ENCODE peak calls at places on chromosome 16, in ten cellular contexts. C is breast epithelium, D is prostate gland, I is GM12878, U is stomach, E is endothelial cell of umbilical vein, P is spleen, B is GM12891, M is transverse colon, V is GM12892. Q is an unnamed sample.

GRCh38 chr16:66687906-66688625 is 8.5 kb downstream of the CMTM4 start:
- DNase-seq in U (no peak), V (no peak), I (no peak), B (no peak), E (no peak), C (no peak), P (no peak), D (no peak), M (no peak), Q (no peak)

GRCh38 chr16:47777191-47777590 is 316.1 kb downstream of the PHKB start:
- DNase-seq in M (no peak), P (no peak), D (no peak), U (no peak), E (no peak), V (no peak), C (no peak), B (no peak), I (no peak), Q (no peak)

GRCh38 chr16:11824362-11824761 is 27.0 kb downstream of the RSL1D1 start:
- DNase-seq in C (no peak), V (no peak), M (peak), E (no peak), B (no peak), D (no peak), U (peak), I (no peak), P (peak), Q (peak)

GRCh38 chr16:85234310-85235235 is 122.3 kb upstream of the CIBAR2 start:
- DNase-seq in U (peak), B (no peak), D (no peak), C (no peak), I (no peak), E (peak), M (peak), V (no peak), P (peak), Q (peak)

GRCh38 chr16:55892821-55893220 is 17.6 kb upstream of the CES5A start:
- DNase-seq in E (no peak), I (no peak), D (no peak), M (no peak), B (no peak), C (no peak), V (no peak), P (no peak), U (no peak), Q (no peak)

GRCh38 chr16:74123826-74124225 is 172.8 kb upstream of the PSMD7 start:
- DNase-seq in I (no peak), U (no peak), C (no peak), B (no peak), P (no peak), V (no peak), D (no peak), M (no peak), E (no peak), Q (no peak)

GRCh38 chr16:89502319-89502843 is 5.8 kb upstream of the SPG7 start:
- DNase-seq in E (peak), M (peak), I (no peak), B (no peak), U (peak), P (no peak), D (peak), C (no peak), V (no peak), Q (no peak)

GRCh38 chr16:11627822-11628457 is 40.3 kb upstream of the SNN start:
- DNase-seq in C (peak), B (no peak), E (no peak), P (no peak), I (no peak), M (no peak), V (no peak), U (peak), D (peak), Q (peak)

GRCh38 chr16:88039591-88039990 is 88.4 kb downstream of the BANP start:
- DNase-seq in C (no peak), E (no peak), I (no peak), B (no peak), M (no peak), V (no peak), U (no peak), P (no peak), D (no peak), Q (no peak)

GRCh38 chr16:1300664-1301476 is 8.6 kb upstream of the UBE2I start:
- DNase-seq in D (peak), P (peak), V (peak), I (no peak), M (peak), U (peak), B (peak), E (peak), C (peak), Q (peak)

GRCh38 chr16:88355389-88356123 is 27.2 kb upstream of the ZNF469 start:
- DNase-seq in D (no peak), P (peak), M (no peak), U (no peak), I (no peak), E (no peak), B (no peak), C (no peak), V (no peak), Q (no peak)

GRCh38 chr16:69600202-69600601 is 34.4 kb downstream of the NFAT5 start:
- DNase-seq in P (no peak), D (no peak), M (no peak), E (no peak), V (no peak), B (no peak), I (no peak), U (no peak), C (no peak), Q (no peak)

GRCh38 chr16:86567701-86568571 is 1.3 kb downstream of the FOXC2 start:
- DNase-seq in E (peak), P (peak), D (no peak), I (no peak), B (no peak), V (no peak), U (no peak), C (no peak), M (no peak), Q (no peak)

GRCh38 chr16:77833906-77834599 is 45.7 kb downstream of the VAT1L start:
- DNase-seq in U (no peak), P (no peak), V (no peak), M (no peak), B (no peak), C (peak), I (no peak), D (no peak), E (peak), Q (no peak)

GRCh38 chr16:24848065-24848464 is 2.3 kb downstream of the SLC5A11 start:
- DNase-seq in U (no peak), B (no peak), C (no peak), V (no peak), E (peak), P (no peak), M (no peak), I (no peak), D (no peak), Q (no peak)

GRCh38 chr16:81626181-81626674 is 152.9 kb upstream of the PLCG2 start:
- DNase-seq in D (no peak), I (no peak), M (no peak), C (no peak), P (no peak), U (no peak), E (no peak), V (no peak), B (no peak), Q (no peak)

GRCh38 chr16:9061358-9061813 is 30.1 kb upstream of the HAPSTR1 start:
- DNase-seq in V (no peak), U (no peak), M (peak), B (no peak), C (peak), E (no peak), D (no peak), I (no peak), P (no peak), Q (no peak)

GRCh38 chr16:89170346-89171215 is 967 bp upstream of the CDH15 start:
- DNase-seq in V (no peak), U (peak), D (no peak), P (peak), I (no peak), B (no peak), E (no peak), C (no peak), M (peak), Q (peak)

GRCh38 chr16:72783716-72784320 is 264.1 kb downstream of the ZFHX3 start:
- DNase-seq in E (no peak), B (no peak), V (no peak), C (no peak), I (peak), U (no peak), M (no peak), P (no peak), D (no peak), Q (no peak)

GRCh38 chr16:920722-921121 is 50.1 kb downstream of the LMF1 start:
- DNase-seq in I (no peak), M (no peak), P (peak), D (no peak), B (no peak), E (no peak), U (no peak), V (no peak), C (peak), Q (no peak)

GRCh38 chr16:17359778-17360177 is 111.0 kb downstream of the XYLT1 start:
- DNase-seq in E (no peak), B (no peak), M (no peak), U (no peak), D (no peak), C (no peak), P (peak), V (no peak), I (no peak), Q (peak)

GRCh38 chr16:12587646-12588277 is 215.9 kb downstream of the CPPED1 start:
- DNase-seq in C (no peak), E (no peak), V (no peak), M (no peak), I (no peak), B (no peak), D (no peak), P (peak), U (no peak), Q (no peak)

GRCh38 chr16:55077231-55077630 is 146.6 kb downstream of the IRX5 start:
- DNase-seq in B (no peak), V (no peak), I (no peak), D (no peak), E (no peak), M (no peak), U (no peak), P (no peak), C (no peak), Q (no peak)

GRCh38 chr16:57616871-57617270 is 11.6 kb upstream of the ADGRG1 start:
- DNase-seq in U (peak), B (no peak), I (no peak), E (no peak), P (peak), M (no peak), C (peak), V (peak), D (no peak), Q (no peak)

GRCh38 chr16:4123617-4124300 is 7.5 kb upstream of the ADCY9 start:
- DNase-seq in U (no peak), C (no peak), I (no peak), V (no peak), B (no peak), P (no peak), D (no peak), M (no peak), E (no peak), Q (no peak)

GRCh38 chr16:88533381-88533831 is 36.8 kb upstream of the ZC3H18 start:
- DNase-seq in C (no peak), I (no peak), P (no peak), V (no peak), U (no peak), M (no peak), D (no peak), E (no peak), B (no peak), Q (no peak)

GRCh38 chr16:59339871-59340270 is 605.8 kb upstream of the GOT2 start:
- DNase-seq in E (no peak), I (no peak), B (no peak), D (no peak), P (no peak), U (no peak), C (no peak), M (no peak), V (no peak), Q (no peak)

GRCh38 chr16:59342669-59343068 is 608.6 kb upstream of the GOT2 start:
- DNase-seq in V (no peak), B (no peak), U (no peak), C (no peak), M (no peak), P (no peak), D (no peak), I (no peak), E (no peak), Q (no peak)

DNA sequence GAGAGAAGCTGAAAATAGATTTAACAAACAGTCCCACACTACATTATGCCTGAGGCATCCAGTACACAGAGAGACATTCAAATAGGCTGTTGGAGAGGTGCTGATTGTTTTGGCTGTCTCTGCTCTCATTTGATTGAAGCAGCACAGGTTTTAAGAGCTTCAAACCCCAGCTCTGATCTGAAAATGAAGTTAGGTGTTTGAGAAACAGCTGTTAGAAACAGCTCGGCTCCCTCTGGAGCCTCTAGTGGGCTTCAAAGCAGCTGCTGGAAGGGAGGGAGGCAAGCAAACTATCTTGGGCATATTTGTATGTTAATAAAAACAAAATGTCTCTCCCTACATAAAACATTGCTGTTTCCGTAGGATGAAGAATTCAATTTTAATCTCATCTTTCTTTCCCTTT is 607.3 kb upstream of the GOT2 start:
- DNase-seq in M (no peak), I (no peak), P (no peak), E (no peak), B (no peak), D (no peak), C (no peak), U (no peak), V (no peak), Q (no peak)
- TF ChIP-seq POLR2AphosphoS5 in M (no peak), I (no peak), P (no peak), E (no peak), B (no peak), D (no peak), C (no peak), U (no peak), V (no peak), Q (no peak)

DNA sequence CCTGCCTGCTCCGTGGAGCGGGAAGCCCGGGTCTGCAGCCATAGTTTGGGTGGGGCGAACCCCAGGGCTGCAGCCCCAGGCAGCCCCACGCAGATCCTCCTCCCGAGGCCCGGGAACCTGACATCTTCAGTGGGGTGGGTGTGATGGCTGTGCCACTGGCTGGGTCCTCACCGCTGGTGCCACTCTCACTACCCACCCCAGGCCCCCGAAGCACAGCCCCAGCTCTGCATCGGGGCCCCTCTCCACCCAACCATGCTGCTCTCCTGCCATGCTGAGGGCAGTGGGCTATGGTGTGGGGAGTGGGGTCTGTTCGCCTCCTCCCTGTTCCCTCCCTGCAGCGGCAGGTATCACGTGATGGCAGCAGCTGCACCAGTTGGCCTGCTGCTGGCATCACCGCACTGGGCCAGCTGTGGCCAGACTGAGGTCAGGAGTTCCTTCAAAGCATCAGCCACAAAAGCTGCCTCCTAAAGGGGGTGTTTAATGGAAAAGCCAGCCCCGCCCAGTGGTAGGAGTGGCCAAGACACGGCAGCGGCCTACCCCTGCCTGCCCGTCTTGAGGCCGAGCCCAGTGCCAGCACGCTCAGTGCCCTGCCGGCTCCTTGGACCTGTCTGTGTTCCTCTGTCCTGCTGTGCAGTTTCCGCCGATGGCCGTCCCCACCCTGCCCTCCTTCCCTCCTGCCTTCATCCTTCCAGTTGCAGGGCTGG is 10.8 kb downstream of the KCTD5 start:
- DNase-seq in V (no peak), U (peak), B (no peak), P (no peak), M (peak), C (no peak), I (no peak), E (no peak), D (no peak), Q (no peak)
- TF ChIP-seq POLR2A in V (no peak), U (no peak), B (no peak), P (no peak), M (no peak), C (no peak), I (no peak), E (no peak), D (no peak), Q (no peak)

GRCh38 chr16:49378816-49379215 is 5.2 kb downstream of the C16orf78 start:
- DNase-seq in V (no peak), B (no peak), D (no peak), M (no peak), C (no peak), E (no peak), U (no peak), I (no peak), P (no peak), Q (no peak)

GRCh38 chr16:49378238-49378637 is 4.6 kb downstream of the C16orf78 start:
- DNase-seq in E (no peak), C (no peak), U (no peak), B (no peak), M (no peak), D (no peak), I (no peak), V (no peak), P (no peak), Q (no peak)

GRCh38 chr16:49377196-49377755 is 3.7 kb downstream of the C16orf78 start:
- DNase-seq in D (no peak), B (no peak), E (no peak), C (no peak), P (no peak), M (no peak), V (no peak), U (no peak), I (no peak), Q (no peak)

GRCh38 chr16:49373504-49373903 is at the start of gene C16orf78:
- DNase-seq in M (no peak), I (no peak), V (no peak), U (no peak), E (no peak), D (no peak), C (no peak), B (no peak), P (no peak), Q (no peak)

GRCh38 chr16:49376206-49376605 is 2.6 kb downstream of the C16orf78 start:
- DNase-seq in E (no peak), B (no peak), U (no peak), V (no peak), M (no peak), D (no peak), P (no peak), I (no peak), C (no peak), Q (no peak)
- TF ChIP-seq POLR2AphosphoS5 in E (no peak), B (no peak), U (no peak), V (no peak), M (no peak), D (no peak), P (no peak), I (no peak), C (no peak), Q (no peak)

DNA sequence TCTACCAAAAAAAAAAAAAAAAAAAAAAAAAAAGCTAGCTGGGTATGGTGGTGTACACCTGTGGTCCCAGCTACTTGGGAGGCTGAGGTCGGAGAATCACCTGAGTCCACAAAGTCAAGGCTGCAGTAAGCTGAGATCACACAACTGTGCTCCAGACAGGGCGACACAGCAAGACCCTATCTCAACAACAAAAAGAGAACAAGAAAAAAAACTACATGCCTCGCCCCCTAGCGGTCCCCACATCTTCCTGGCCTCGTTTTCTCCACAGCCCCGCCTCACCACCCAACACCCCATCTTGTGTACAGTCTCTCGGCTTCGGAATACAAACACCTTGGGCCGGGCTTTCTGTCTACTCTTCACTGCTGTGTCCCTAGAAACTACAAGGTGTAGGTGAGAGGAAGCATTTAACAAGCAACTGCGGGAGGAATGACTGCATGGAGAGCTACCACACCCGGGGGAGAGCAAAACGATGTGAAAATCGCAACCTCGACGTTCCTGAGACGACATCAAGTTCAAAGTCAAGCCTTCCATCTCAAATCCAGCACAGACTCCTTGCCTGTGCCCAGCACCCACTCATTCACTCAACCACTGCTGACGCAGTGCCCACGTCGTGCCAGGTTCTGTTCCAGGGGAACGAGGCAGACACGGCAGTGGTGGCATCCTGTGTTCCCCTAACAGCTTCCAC is 9.0 kb downstream of the NTAN1 start:
- DNase-seq in B (no peak), P (no peak), D (no peak), M (no peak), V (no peak), U (no peak), E (no peak), I (no peak), C (no peak), Q (no peak)
- TF ChIP-seq POLR2A in B (no peak), P (no peak), D (no peak), M (no peak), V (no peak), U (no peak), E (no peak), I (no peak), C (no peak), Q (no peak)